ENCODE peak calls at places on chromosomes 4 and X, in six cellular contexts. One of them, this sample, is unnamed.
A peak's percentile ranks its signal among the peaks of the same experiment; 100 is the strongest.

GRCh38 chrX:150185766-150186165 is 177.4 kb upstream of the MAMLD1 start:
- DNase-seq in endodermal cell: no peak
- DNase-seq in HCT116: no peak
- DNase-seq in GM23338: no peak
- DNase-seq in PC-9: no peak
- DNase-seq in hepatocyte: no peak
- DNase-seq in this sample: no peak

GRCh38 chr4:2804449-2804972 is 11.6 kb downstream of the SH3BP2 start:
- DNase-seq in endodermal cell: no peak
- DNase-seq in HCT116: no peak
- DNase-seq in GM23338: no peak
- DNase-seq in PC-9: no peak
- DNase-seq in hepatocyte: no peak
- DNase-seq in this sample: no peak

GRCh38 chr4:130812117-130812765 is 1716.3 kb downstream of the C4orf33 start:
- DNase-seq in endodermal cell: no peak
- DNase-seq in HCT116: no peak
- DNase-seq in GM23338: no peak
- DNase-seq in PC-9: no peak
- DNase-seq in hepatocyte: no peak
- DNase-seq in this sample: no peak

GRCh38 chr4:114184901-114185300 is 205.5 kb upstream of the ARSJ start:
- DNase-seq in endodermal cell: no peak
- DNase-seq in HCT116: no peak
- DNase-seq in GM23338: no peak
- DNase-seq in PC-9: no peak
- DNase-seq in hepatocyte: no peak
- DNase-seq in this sample: no peak

GRCh38 chrX:123859828-123860505 is at the start of gene XIAP:
- DNase-seq in endodermal cell: peak; percentile 91
- DNase-seq in HCT116: peak; percentile 71
- DNase-seq in GM23338: peak; percentile 79
- DNase-seq in PC-9: peak; percentile 94
- DNase-seq in hepatocyte: peak; percentile 89
- DNase-seq in this sample: peak; percentile 61

GRCh38 chr4:72194046-72194445 is 162.2 kb downstream of the NPFFR2 start:
- DNase-seq in endodermal cell: no peak
- DNase-seq in HCT116: no peak
- DNase-seq in GM23338: no peak
- DNase-seq in PC-9: no peak
- DNase-seq in hepatocyte: no peak
- DNase-seq in this sample: no peak

GRCh38 chr4:130530505-130530904 is 1434.6 kb downstream of the C4orf33 start:
- DNase-seq in endodermal cell: no peak
- DNase-seq in HCT116: no peak
- DNase-seq in GM23338: no peak
- DNase-seq in PC-9: no peak
- DNase-seq in hepatocyte: no peak
- DNase-seq in this sample: no peak

GRCh38 chrX:38982370-38982769 is 181.1 kb downstream of the MID1IP1 start:
- DNase-seq in endodermal cell: no peak
- DNase-seq in HCT116: no peak
- DNase-seq in GM23338: no peak
- DNase-seq in PC-9: no peak
- DNase-seq in hepatocyte: peak; percentile 7
- DNase-seq in this sample: no peak

GRCh38 chr4:165631912-165632311 is 241.1 kb upstream of the TLL1 start:
- DNase-seq in endodermal cell: no peak
- DNase-seq in HCT116: no peak
- DNase-seq in GM23338: no peak
- DNase-seq in PC-9: no peak
- DNase-seq in hepatocyte: no peak
- DNase-seq in this sample: no peak

GRCh38 chr4:129384974-129385373 is 289.0 kb downstream of the C4orf33 start:
- DNase-seq in endodermal cell: no peak
- DNase-seq in HCT116: no peak
- DNase-seq in GM23338: no peak
- DNase-seq in PC-9: no peak
- DNase-seq in hepatocyte: no peak
- DNase-seq in this sample: no peak

GRCh38 chr4:26490111-26490979 is at the start of gene CCKAR:
- DNase-seq in endodermal cell: no peak
- DNase-seq in HCT116: no peak
- DNase-seq in GM23338: peak; percentile 11
- DNase-seq in PC-9: no peak
- DNase-seq in hepatocyte: no peak
- DNase-seq in this sample: no peak

GRCh38 chrX:55160685-55161552 is 59.2 kb upstream of the PAGE5 start:
- DNase-seq in endodermal cell: peak; percentile 93
- DNase-seq in HCT116: peak; percentile 68
- DNase-seq in GM23338: peak; percentile 86
- DNase-seq in PC-9: peak; percentile 91
- DNase-seq in hepatocyte: peak; percentile 91
- DNase-seq in this sample: peak; percentile 59

GRCh38 chr4:41437264-41437566 is 100.7 kb upstream of the LIMCH1 start:
- DNase-seq in endodermal cell: no peak
- DNase-seq in HCT116: no peak
- DNase-seq in GM23338: no peak
- DNase-seq in PC-9: peak; percentile 14
- DNase-seq in hepatocyte: no peak
- DNase-seq in this sample: no peak

GRCh38 chr4:41438564-41438963 is 99.4 kb upstream of the LIMCH1 start:
- DNase-seq in endodermal cell: no peak
- DNase-seq in HCT116: no peak
- DNase-seq in GM23338: no peak
- DNase-seq in PC-9: no peak
- DNase-seq in hepatocyte: no peak
- DNase-seq in this sample: no peak

GRCh38 chr4:41433361-41433760 is 104.6 kb upstream of the LIMCH1 start:
- DNase-seq in endodermal cell: no peak
- DNase-seq in HCT116: no peak
- DNase-seq in GM23338: no peak
- DNase-seq in PC-9: no peak
- DNase-seq in hepatocyte: no peak
- DNase-seq in this sample: no peak

GRCh38 chr4:41435509-41435908 is 102.4 kb upstream of the LIMCH1 start:
- DNase-seq in endodermal cell: no peak
- DNase-seq in HCT116: no peak
- DNase-seq in GM23338: no peak
- DNase-seq in PC-9: no peak
- DNase-seq in hepatocyte: no peak
- DNase-seq in this sample: no peak

GRCh38 chr4:41436365-41437263 is 101.3 kb upstream of the LIMCH1 start:
- DNase-seq in endodermal cell: no peak
- DNase-seq in HCT116: no peak
- DNase-seq in GM23338: no peak
- DNase-seq in PC-9: no peak
- DNase-seq in hepatocyte: no peak
- DNase-seq in this sample: no peak
- H3K4me3 ChIP-seq in endodermal cell: no peak overlapping the region
- H3K4me3 ChIP-seq in HCT116: no peak overlapping the region
- H3K4me3 ChIP-seq in GM23338: no peak overlapping the region
- H3K4me3 ChIP-seq in PC-9: no peak overlapping the region
- H3K4me3 ChIP-seq in hepatocyte: no peak overlapping the region
- H3K4me3 ChIP-seq in this sample: no peak overlapping the region

DNA sequence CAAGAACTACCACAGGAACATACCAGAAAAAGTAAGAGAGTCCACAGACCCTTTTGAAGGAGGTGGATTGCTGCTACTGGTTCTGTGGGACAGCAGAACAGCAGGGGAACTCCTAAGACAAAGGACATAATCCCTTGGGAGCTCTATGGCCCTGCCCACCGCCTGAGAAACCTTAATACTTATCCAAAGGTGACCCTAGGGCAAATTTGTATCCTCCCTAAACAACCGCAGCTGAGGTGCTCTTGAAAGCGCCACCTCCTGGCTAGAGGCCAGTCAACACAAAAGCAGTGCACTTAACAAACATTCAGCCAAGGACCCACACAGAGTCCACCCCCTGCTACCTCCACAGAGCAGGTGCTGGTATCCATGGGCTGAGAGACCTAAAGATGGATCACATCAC is 136.8 kb downstream of the ADAM29 start:
- DNase-seq in endodermal cell: peak; percentile 89
- DNase-seq in HCT116: no peak
- DNase-seq in GM23338: peak; percentile 79
- DNase-seq in PC-9: no peak
- DNase-seq in hepatocyte: no peak
- DNase-seq in this sample: no peak
- TF ChIP-seq CTCF in endodermal cell: peak; percentile 72
- TF ChIP-seq CTCF in HCT116: peak; percentile 11
- TF ChIP-seq CTCF in GM23338: peak; percentile 68
- TF ChIP-seq CTCF in PC-9: no peak
- TF ChIP-seq CTCF in hepatocyte: no peak
- TF ChIP-seq CTCF in this sample: no peak

DNA sequence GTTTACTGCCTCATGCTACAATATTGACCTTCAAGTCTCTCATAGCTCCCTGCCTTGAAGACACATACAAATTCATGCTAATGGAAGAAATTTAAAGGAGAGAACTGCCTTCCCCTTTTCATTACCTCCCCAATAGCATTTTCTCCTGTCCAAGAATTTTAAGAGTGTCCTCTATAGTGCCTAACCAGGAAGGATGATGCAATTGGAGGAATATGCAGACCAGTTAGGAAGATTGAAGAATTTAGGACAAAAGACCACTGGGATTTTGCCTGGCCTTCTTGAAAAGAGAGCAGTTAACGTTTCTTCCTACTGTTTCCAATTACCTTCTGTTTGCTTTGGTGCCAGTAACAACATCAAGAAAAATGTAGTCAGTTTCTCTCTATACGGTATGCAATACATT is 443.9 kb downstream of the INPP4B start:
- DNase-seq in endodermal cell: no peak
- DNase-seq in HCT116: no peak
- DNase-seq in GM23338: no peak
- DNase-seq in PC-9: no peak
- DNase-seq in hepatocyte: no peak
- DNase-seq in this sample: no peak
- H3K27ac ChIP-seq in endodermal cell: peak overlapping the region; percentile 21
- H3K27ac ChIP-seq in HCT116: no peak overlapping the region
- H3K27ac ChIP-seq in GM23338: peak overlapping the region; percentile 3
- H3K27ac ChIP-seq in PC-9: no peak overlapping the region
- H3K27ac ChIP-seq in hepatocyte: no peak overlapping the region
- H3K27ac ChIP-seq in this sample: no peak overlapping the region

DNA sequence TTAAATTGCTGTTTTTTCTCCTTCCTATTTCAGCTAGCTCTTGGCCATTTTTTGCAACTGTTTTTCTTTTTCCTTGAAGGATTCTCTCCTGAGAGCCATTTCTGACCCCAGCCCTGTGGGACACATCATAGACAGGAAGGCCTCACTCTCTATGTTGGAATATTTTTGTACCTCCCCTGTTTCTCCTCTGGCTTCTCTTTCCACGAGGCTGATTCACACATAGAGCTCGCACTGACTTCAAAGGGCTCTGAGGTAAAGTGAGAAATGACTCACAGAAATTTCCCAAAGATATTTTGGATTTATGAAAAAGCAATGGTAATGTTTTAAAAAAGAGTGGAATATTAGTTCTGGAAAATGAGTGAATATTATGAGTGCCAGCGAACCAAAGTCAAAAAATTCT is 181.7 kb upstream of the IGFBP7 start:
- DNase-seq in endodermal cell: no peak
- DNase-seq in HCT116: no peak
- DNase-seq in GM23338: no peak
- DNase-seq in PC-9: no peak
- DNase-seq in hepatocyte: no peak
- DNase-seq in this sample: no peak
- H3K4me3 ChIP-seq in endodermal cell: no peak overlapping the region
- H3K4me3 ChIP-seq in HCT116: no peak overlapping the region
- H3K4me3 ChIP-seq in GM23338: no peak overlapping the region
- H3K4me3 ChIP-seq in PC-9: no peak overlapping the region
- H3K4me3 ChIP-seq in hepatocyte: no peak overlapping the region
- H3K4me3 ChIP-seq in this sample: no peak overlapping the region

DNA sequence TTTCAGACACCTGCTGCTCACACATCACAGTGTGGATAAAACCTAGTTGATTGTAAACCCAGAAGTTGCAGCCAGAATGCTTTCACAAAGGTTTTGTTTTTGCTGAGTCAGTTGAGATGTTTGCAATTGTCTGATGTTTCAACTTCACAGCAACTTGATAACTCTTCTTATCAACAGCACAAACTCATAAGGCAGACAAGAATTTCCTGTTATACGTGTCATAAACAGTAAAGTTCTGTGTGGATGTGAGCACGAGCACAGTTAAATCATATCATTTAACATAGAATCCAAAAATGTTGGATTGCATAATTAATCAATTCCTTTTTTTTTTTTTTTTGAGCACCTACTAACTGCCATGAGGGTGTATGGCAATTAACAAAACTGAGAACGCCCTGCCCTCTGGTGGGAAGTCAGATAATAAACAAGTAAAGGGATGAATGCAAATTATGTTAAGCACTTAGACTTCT is 512.2 kb downstream of the PDHA2 start:
- DNase-seq in endodermal cell: peak; percentile 63
- DNase-seq in HCT116: peak; percentile 34
- DNase-seq in GM23338: peak; percentile 67
- DNase-seq in PC-9: no peak
- DNase-seq in hepatocyte: peak; percentile 13
- DNase-seq in this sample: no peak
- TF ChIP-seq CTCF in endodermal cell: peak; percentile 79
- TF ChIP-seq CTCF in HCT116: peak; percentile 48
- TF ChIP-seq CTCF in GM23338: peak; percentile 69
- TF ChIP-seq CTCF in PC-9: peak; percentile 25
- TF ChIP-seq CTCF in hepatocyte: peak; percentile 51
- TF ChIP-seq CTCF in this sample: no peak